ENCODE peak calls at places on chromosomes 7 and 10, in seven cellular contexts. One of them, this sample, is unnamed.

GRCh38 chr10:3740157-3740871 is 44.7 kb downstream of the KLF6 start:
- DNase-seq in COR-L47: no peak
- DNase-seq in Calu3: no peak
- DNase-seq in stimulated activated CD4-positive, alpha-beta T cell treated with anti-CD3 and anti-CD28 coated beads, Interleukin-1b, Interleukin-23, amount 100 ng/mL, for 24 hours: no peak
- DNase-seq in amniotic epithelial cell: peak
- DNase-seq in ACHN: peak
- DNase-seq in lower lobe of right lung: no peak
- DNase-seq in this sample: no peak

GRCh38 chr10:59315465-59315864 is 46.9 kb downstream of the FAM13C start:
- DNase-seq in COR-L47: no peak
- DNase-seq in Calu3: no peak
- DNase-seq in stimulated activated CD4-positive, alpha-beta T cell treated with anti-CD3 and anti-CD28 coated beads, Interleukin-1b, Interleukin-23, amount 100 ng/mL, for 24 hours: no peak
- DNase-seq in amniotic epithelial cell: no peak
- DNase-seq in ACHN: no peak
- DNase-seq in lower lobe of right lung: no peak
- DNase-seq in this sample: no peak

GRCh38 chr10:16756561-16757221 is 60.5 kb downstream of the RSU1 start:
- DNase-seq in COR-L47: no peak
- DNase-seq in Calu3: no peak
- DNase-seq in stimulated activated CD4-positive, alpha-beta T cell treated with anti-CD3 and anti-CD28 coated beads, Interleukin-1b, Interleukin-23, amount 100 ng/mL, for 24 hours: no peak
- DNase-seq in amniotic epithelial cell: peak
- DNase-seq in ACHN: no peak
- DNase-seq in lower lobe of right lung: no peak
- DNase-seq in this sample: no peak

GRCh38 chr7:111855161-111855841 is 293.0 kb upstream of the IMMP2L start:
- DNase-seq in COR-L47: peak
- DNase-seq in Calu3: peak
- DNase-seq in stimulated activated CD4-positive, alpha-beta T cell treated with anti-CD3 and anti-CD28 coated beads, Interleukin-1b, Interleukin-23, amount 100 ng/mL, for 24 hours: no peak
- DNase-seq in amniotic epithelial cell: peak
- DNase-seq in ACHN: peak
- DNase-seq in lower lobe of right lung: no peak
- DNase-seq in this sample: no peak

GRCh38 chr7:129163875-129164544 is 19.5 kb downstream of the TSPAN33 start:
- DNase-seq in COR-L47: peak
- DNase-seq in Calu3: no peak
- DNase-seq in stimulated activated CD4-positive, alpha-beta T cell treated with anti-CD3 and anti-CD28 coated beads, Interleukin-1b, Interleukin-23, amount 100 ng/mL, for 24 hours: no peak
- DNase-seq in amniotic epithelial cell: peak
- DNase-seq in ACHN: peak
- DNase-seq in lower lobe of right lung: no peak
- DNase-seq in this sample: no peak

GRCh38 chr7:2527505-2528464 is 8.2 kb downstream of the LFNG start:
- DNase-seq in COR-L47: peak
- DNase-seq in Calu3: peak
- DNase-seq in stimulated activated CD4-positive, alpha-beta T cell treated with anti-CD3 and anti-CD28 coated beads, Interleukin-1b, Interleukin-23, amount 100 ng/mL, for 24 hours: no peak
- DNase-seq in amniotic epithelial cell: peak
- DNase-seq in ACHN: peak
- DNase-seq in lower lobe of right lung: peak
- DNase-seq in this sample: no peak

GRCh38 chr10:19966751-19967150 is 150.5 kb downstream of the PLXDC2 start:
- DNase-seq in COR-L47: no peak
- DNase-seq in Calu3: no peak
- DNase-seq in stimulated activated CD4-positive, alpha-beta T cell treated with anti-CD3 and anti-CD28 coated beads, Interleukin-1b, Interleukin-23, amount 100 ng/mL, for 24 hours: no peak
- DNase-seq in amniotic epithelial cell: peak
- DNase-seq in ACHN: no peak
- DNase-seq in lower lobe of right lung: no peak
- DNase-seq in this sample: no peak

GRCh38 chr10:103193820-103194529 is 903 bp upstream of the NT5C2 start:
- DNase-seq in COR-L47: no peak
- DNase-seq in Calu3: no peak
- DNase-seq in stimulated activated CD4-positive, alpha-beta T cell treated with anti-CD3 and anti-CD28 coated beads, Interleukin-1b, Interleukin-23, amount 100 ng/mL, for 24 hours: no peak
- DNase-seq in amniotic epithelial cell: no peak
- DNase-seq in ACHN: peak
- DNase-seq in lower lobe of right lung: no peak
- DNase-seq in this sample: no peak

GRCh38 chr10:86655173-86655540 is 810 bp downstream of the OPN4 start:
- DNase-seq in COR-L47: no peak
- DNase-seq in Calu3: no peak
- DNase-seq in stimulated activated CD4-positive, alpha-beta T cell treated with anti-CD3 and anti-CD28 coated beads, Interleukin-1b, Interleukin-23, amount 100 ng/mL, for 24 hours: no peak
- DNase-seq in amniotic epithelial cell: no peak
- DNase-seq in ACHN: no peak
- DNase-seq in lower lobe of right lung: peak
- DNase-seq in this sample: no peak

GRCh38 chr10:124213881-124214523 is 120.6 kb upstream of the CHST15 start:
- DNase-seq in COR-L47: no peak
- DNase-seq in Calu3: no peak
- DNase-seq in stimulated activated CD4-positive, alpha-beta T cell treated with anti-CD3 and anti-CD28 coated beads, Interleukin-1b, Interleukin-23, amount 100 ng/mL, for 24 hours: no peak
- DNase-seq in amniotic epithelial cell: no peak
- DNase-seq in ACHN: no peak
- DNase-seq in lower lobe of right lung: no peak
- DNase-seq in this sample: no peak

GRCh38 chr10:69464801-69465401 is 13.6 kb downstream of the TSPAN15 start:
- DNase-seq in COR-L47: no peak
- DNase-seq in Calu3: no peak
- DNase-seq in stimulated activated CD4-positive, alpha-beta T cell treated with anti-CD3 and anti-CD28 coated beads, Interleukin-1b, Interleukin-23, amount 100 ng/mL, for 24 hours: no peak
- DNase-seq in amniotic epithelial cell: no peak
- DNase-seq in ACHN: no peak
- DNase-seq in lower lobe of right lung: peak
- DNase-seq in this sample: no peak

GRCh38 chr7:93948873-93949272 is 27.3 kb downstream of the GNG11 start:
- DNase-seq in COR-L47: no peak
- DNase-seq in Calu3: no peak
- DNase-seq in stimulated activated CD4-positive, alpha-beta T cell treated with anti-CD3 and anti-CD28 coated beads, Interleukin-1b, Interleukin-23, amount 100 ng/mL, for 24 hours: no peak
- DNase-seq in amniotic epithelial cell: no peak
- DNase-seq in ACHN: no peak
- DNase-seq in lower lobe of right lung: no peak
- DNase-seq in this sample: no peak

GRCh38 chr10:26269754-26270153 is 53.2 kb downstream of the GAD2 start:
- DNase-seq in COR-L47: peak
- DNase-seq in Calu3: peak
- DNase-seq in stimulated activated CD4-positive, alpha-beta T cell treated with anti-CD3 and anti-CD28 coated beads, Interleukin-1b, Interleukin-23, amount 100 ng/mL, for 24 hours: no peak
- DNase-seq in amniotic epithelial cell: peak
- DNase-seq in ACHN: peak
- DNase-seq in lower lobe of right lung: no peak
- DNase-seq in this sample: no peak

GRCh38 chr7:139753079-139753692 is 24.6 kb downstream of the HIPK2 start:
- DNase-seq in COR-L47: no peak
- DNase-seq in Calu3: no peak
- DNase-seq in stimulated activated CD4-positive, alpha-beta T cell treated with anti-CD3 and anti-CD28 coated beads, Interleukin-1b, Interleukin-23, amount 100 ng/mL, for 24 hours: no peak
- DNase-seq in amniotic epithelial cell: no peak
- DNase-seq in ACHN: no peak
- DNase-seq in lower lobe of right lung: no peak
- DNase-seq in this sample: no peak

GRCh38 chr7:94810496-94810895 is 96.9 kb upstream of the PPP1R9A start:
- DNase-seq in COR-L47: no peak
- DNase-seq in Calu3: no peak
- DNase-seq in stimulated activated CD4-positive, alpha-beta T cell treated with anti-CD3 and anti-CD28 coated beads, Interleukin-1b, Interleukin-23, amount 100 ng/mL, for 24 hours: no peak
- DNase-seq in amniotic epithelial cell: no peak
- DNase-seq in ACHN: no peak
- DNase-seq in lower lobe of right lung: no peak
- DNase-seq in this sample: no peak

GRCh38 chr7:46003896-46004875 is 83.1 kb upstream of the IGFBP3 start:
- DNase-seq in COR-L47: no peak
- DNase-seq in Calu3: peak
- DNase-seq in stimulated activated CD4-positive, alpha-beta T cell treated with anti-CD3 and anti-CD28 coated beads, Interleukin-1b, Interleukin-23, amount 100 ng/mL, for 24 hours: no peak
- DNase-seq in amniotic epithelial cell: peak
- DNase-seq in ACHN: peak
- DNase-seq in lower lobe of right lung: no peak
- DNase-seq in this sample: no peak

GRCh38 chr7:12103948-12104347 is 107.1 kb upstream of the TMEM106B start:
- DNase-seq in COR-L47: no peak
- DNase-seq in Calu3: no peak
- DNase-seq in stimulated activated CD4-positive, alpha-beta T cell treated with anti-CD3 and anti-CD28 coated beads, Interleukin-1b, Interleukin-23, amount 100 ng/mL, for 24 hours: no peak
- DNase-seq in amniotic epithelial cell: peak
- DNase-seq in ACHN: no peak
- DNase-seq in lower lobe of right lung: no peak
- DNase-seq in this sample: no peak

GRCh38 chr10:99467236-99467999 is 37.0 kb upstream of the GOT1 start:
- DNase-seq in COR-L47: no peak
- DNase-seq in Calu3: no peak
- DNase-seq in stimulated activated CD4-positive, alpha-beta T cell treated with anti-CD3 and anti-CD28 coated beads, Interleukin-1b, Interleukin-23, amount 100 ng/mL, for 24 hours: no peak
- DNase-seq in amniotic epithelial cell: peak
- DNase-seq in ACHN: no peak
- DNase-seq in lower lobe of right lung: no peak
- DNase-seq in this sample: no peak

GRCh38 chr10:98380493-98381339 is 34.3 kb downstream of the PYROXD2 start:
- DNase-seq in COR-L47: no peak
- DNase-seq in Calu3: no peak
- DNase-seq in stimulated activated CD4-positive, alpha-beta T cell treated with anti-CD3 and anti-CD28 coated beads, Interleukin-1b, Interleukin-23, amount 100 ng/mL, for 24 hours: no peak
- DNase-seq in amniotic epithelial cell: no peak
- DNase-seq in ACHN: no peak
- DNase-seq in lower lobe of right lung: no peak
- DNase-seq in this sample: no peak

GRCh38 chr10:102196893-102197292 is 29.2 kb upstream of the ELOVL3 start:
- DNase-seq in COR-L47: no peak
- DNase-seq in Calu3: no peak
- DNase-seq in stimulated activated CD4-positive, alpha-beta T cell treated with anti-CD3 and anti-CD28 coated beads, Interleukin-1b, Interleukin-23, amount 100 ng/mL, for 24 hours: no peak
- DNase-seq in amniotic epithelial cell: no peak
- DNase-seq in ACHN: no peak
- DNase-seq in lower lobe of right lung: no peak
- DNase-seq in this sample: no peak

GRCh38 chr7:25179771-25180591 is 48.3 kb downstream of the NPVF start:
- DNase-seq in COR-L47: peak
- DNase-seq in Calu3: peak
- DNase-seq in stimulated activated CD4-positive, alpha-beta T cell treated with anti-CD3 and anti-CD28 coated beads, Interleukin-1b, Interleukin-23, amount 100 ng/mL, for 24 hours: peak
- DNase-seq in amniotic epithelial cell: peak
- DNase-seq in ACHN: peak
- DNase-seq in lower lobe of right lung: peak
- DNase-seq in this sample: peak

GRCh38 chr10:61779950-61780659 is 117.4 kb downstream of the CABCOCO1 start:
- DNase-seq in COR-L47: no peak
- DNase-seq in Calu3: peak
- DNase-seq in stimulated activated CD4-positive, alpha-beta T cell treated with anti-CD3 and anti-CD28 coated beads, Interleukin-1b, Interleukin-23, amount 100 ng/mL, for 24 hours: no peak
- DNase-seq in amniotic epithelial cell: peak
- DNase-seq in ACHN: peak
- DNase-seq in lower lobe of right lung: peak
- DNase-seq in this sample: no peak

GRCh38 chr10:104317195-104318095 is 20.8 kb downstream of the ITPRIP start:
- DNase-seq in COR-L47: no peak
- DNase-seq in Calu3: no peak
- DNase-seq in stimulated activated CD4-positive, alpha-beta T cell treated with anti-CD3 and anti-CD28 coated beads, Interleukin-1b, Interleukin-23, amount 100 ng/mL, for 24 hours: no peak
- DNase-seq in amniotic epithelial cell: peak
- DNase-seq in ACHN: no peak
- DNase-seq in lower lobe of right lung: no peak
- DNase-seq in this sample: no peak

GRCh38 chr10:86292462-86293322 is 73.9 kb downstream of the GRID1 start:
- DNase-seq in COR-L47: no peak
- DNase-seq in Calu3: no peak
- DNase-seq in stimulated activated CD4-positive, alpha-beta T cell treated with anti-CD3 and anti-CD28 coated beads, Interleukin-1b, Interleukin-23, amount 100 ng/mL, for 24 hours: no peak
- DNase-seq in amniotic epithelial cell: no peak
- DNase-seq in ACHN: no peak
- DNase-seq in lower lobe of right lung: no peak
- DNase-seq in this sample: no peak

GRCh38 chr10:87079106-87079836 is 15.4 kb downstream of the GLUD1 start:
- DNase-seq in COR-L47: no peak
- DNase-seq in Calu3: no peak
- DNase-seq in stimulated activated CD4-positive, alpha-beta T cell treated with anti-CD3 and anti-CD28 coated beads, Interleukin-1b, Interleukin-23, amount 100 ng/mL, for 24 hours: no peak
- DNase-seq in amniotic epithelial cell: no peak
- DNase-seq in ACHN: no peak
- DNase-seq in lower lobe of right lung: no peak
- DNase-seq in this sample: no peak

GRCh38 chr10:132238371-132239125 is 51.8 kb downstream of the DPYSL4 start:
- DNase-seq in COR-L47: no peak
- DNase-seq in Calu3: no peak
- DNase-seq in stimulated activated CD4-positive, alpha-beta T cell treated with anti-CD3 and anti-CD28 coated beads, Interleukin-1b, Interleukin-23, amount 100 ng/mL, for 24 hours: no peak
- DNase-seq in amniotic epithelial cell: no peak
- DNase-seq in ACHN: no peak
- DNase-seq in lower lobe of right lung: no peak
- DNase-seq in this sample: no peak

GRCh38 chr7:2521952-2522591 is 2.5 kb downstream of the LFNG start:
- DNase-seq in COR-L47: peak
- DNase-seq in Calu3: peak
- DNase-seq in stimulated activated CD4-positive, alpha-beta T cell treated with anti-CD3 and anti-CD28 coated beads, Interleukin-1b, Interleukin-23, amount 100 ng/mL, for 24 hours: no peak
- DNase-seq in amniotic epithelial cell: peak
- DNase-seq in ACHN: peak
- DNase-seq in lower lobe of right lung: peak
- DNase-seq in this sample: peak

GRCh38 chr10:1203216-1203615 is 147.0 kb downstream of the WDR37 start:
- DNase-seq in COR-L47: no peak
- DNase-seq in Calu3: no peak
- DNase-seq in stimulated activated CD4-positive, alpha-beta T cell treated with anti-CD3 and anti-CD28 coated beads, Interleukin-1b, Interleukin-23, amount 100 ng/mL, for 24 hours: no peak
- DNase-seq in amniotic epithelial cell: no peak
- DNase-seq in ACHN: no peak
- DNase-seq in lower lobe of right lung: no peak
- DNase-seq in this sample: no peak